ENCODE peak calls at places on chromosomes 5 and 9, in five cellular contexts. L is MM.1S, I is H9, W is neural progenitor cell, Z is fibroblast of lung. T is an unnamed sample.
A peak's percentile ranks its signal among the peaks of the same experiment; 100 is the strongest.

GRCh38 chr5:59562756-59563389 is 330.7 kb downstream of the PDE4D start:
- DNase-seq in L (peak; percentile 95), I (peak; percentile 55), W (peak; percentile 69), Z (peak; percentile 81), T (peak; percentile 59)

GRCh38 chr5:165783024-165783423 is 2277.6 kb downstream of the MAT2B start:
- DNase-seq in L (no peak), I (no peak), W (no peak), Z (no peak), T (no peak)

GRCh38 chr9:33198163-33198562 is 31.0 kb upstream of the B4GALT1 start:
- DNase-seq in L (no peak), I (no peak), W (no peak), Z (peak; percentile 66), T (no peak)

GRCh38 chr9:107698779-107699564 is 209.4 kb upstream of the KLF4 start:
- DNase-seq in L (no peak), I (no peak), W (no peak), Z (no peak), T (no peak)

GRCh38 chr9:136671646-136672430 is 9.1 kb downstream of the EGFL7 start:
- DNase-seq in L (no peak), I (peak; percentile 57), W (peak; percentile 74), Z (no peak), T (peak; percentile 58)

GRCh38 chr9:137141976-137142936 is 3.3 kb downstream of the GRIN1 start:
- DNase-seq in L (no peak), I (no peak), W (peak; percentile 0), Z (no peak), T (no peak)

GRCh38 chr9:121568541-121569265 is 69.1 kb upstream of the GGTA1 start:
- DNase-seq in L (no peak), I (no peak), W (no peak), Z (peak; percentile 49), T (no peak)

GRCh38 chr5:30392897-30393296 is 800.6 kb upstream of the CDH6 start:
- DNase-seq in L (peak; percentile 37), I (no peak), W (no peak), Z (no peak), T (no peak)

GRCh38 chr9:114687034-114687433 is 5.0 kb upstream of the TEX48 start:
- DNase-seq in L (no peak), I (no peak), W (no peak), Z (peak; percentile 72), T (no peak)

GRCh38 chr5:68225911-68226563 is 10.5 kb downstream of the PIK3R1 start:
- DNase-seq in L (no peak), I (no peak), W (no peak), Z (no peak), T (no peak)

GRCh38 chr9:33698267-33698666 is 97.1 kb upstream of the PRSS3 start:
- DNase-seq in L (no peak), I (no peak), W (no peak), Z (no peak), T (no peak)

GRCh38 chr9:75500479-75500878 is 390.0 kb upstream of the PCSK5 start:
- DNase-seq in L (no peak), I (no peak), W (no peak), Z (no peak), T (no peak)

GRCh38 chr9:124079176-124079925 is 67.8 kb downstream of the LHX2 start:
- DNase-seq in L (no peak), I (no peak), W (no peak), Z (peak; percentile 72), T (no peak)

GRCh38 chr5:7348168-7348802 is 47.7 kb upstream of the ADCY2 start:
- DNase-seq in L (no peak), I (no peak), W (peak; percentile 16), Z (no peak), T (no peak)

GRCh38 chr9:18587988-18588387 is 114.0 kb downstream of the ADAMTSL1 start:
- DNase-seq in L (no peak), I (no peak), W (no peak), Z (peak; percentile 88), T (no peak)

DNA sequence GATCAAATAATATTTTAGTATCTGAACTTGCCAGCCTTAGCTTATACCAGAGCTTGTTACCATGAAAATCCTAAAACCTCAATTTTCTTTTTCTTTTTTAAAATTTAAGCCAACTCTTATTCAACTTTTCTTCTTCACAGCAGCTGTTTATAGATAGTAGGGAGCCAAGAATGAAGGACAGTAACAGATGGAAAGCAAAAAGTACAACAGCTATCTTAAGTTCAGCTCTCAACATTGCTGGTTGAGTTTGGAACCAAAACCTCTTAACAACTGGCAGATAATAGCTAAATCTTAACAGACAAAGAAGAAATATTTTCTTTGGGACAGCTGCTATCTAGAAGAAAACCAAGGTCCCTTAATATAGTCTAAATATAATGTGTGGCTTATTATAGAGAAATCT is 74.7 kb downstream of the PJA2 start:
- DNase-seq in L (no peak), I (no peak), W (no peak), Z (no peak), T (no peak)
- H3K9ac ChIP-seq in L (no peak overlapping the region), I (no peak overlapping the region), W (no peak overlapping the region), Z (no peak overlapping the region), T (no peak overlapping the region)

DNA sequence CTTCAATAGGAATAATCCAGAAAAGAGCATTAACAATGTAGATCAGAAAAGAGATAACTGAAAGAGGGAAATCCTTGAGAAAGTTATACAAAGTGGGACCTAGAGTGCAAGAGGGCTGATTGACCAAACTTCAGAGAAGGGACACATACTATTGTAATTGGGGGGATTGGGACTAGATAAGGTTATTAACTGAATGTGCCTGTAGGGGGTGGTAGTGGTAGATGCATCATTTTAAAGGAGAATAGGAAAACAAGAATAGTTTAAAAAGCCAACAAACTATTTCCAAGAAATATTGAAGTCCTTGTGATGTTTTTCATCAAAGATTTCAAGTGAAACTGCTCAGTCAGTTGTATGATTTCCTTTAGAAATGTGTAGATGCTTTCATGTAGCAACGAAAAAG is 468.5 kb downstream of the TAF11L14 start:
- DNase-seq in L (no peak), I (no peak), W (peak; percentile 17), Z (no peak), T (no peak)
- H3K27ac ChIP-seq in L (no peak overlapping the region), I (no peak overlapping the region), W (no peak overlapping the region), Z (no peak overlapping the region), T (no peak overlapping the region)

GRCh38 chr9:77212801-77213200 is 35.5 kb downstream of the VPS13A start:
- DNase-seq in L (no peak), I (no peak), W (no peak), Z (no peak), T (no peak)

GRCh38 chr9:77218612-77219011 is 41.3 kb downstream of the VPS13A start:
- DNase-seq in L (no peak), I (no peak), W (no peak), Z (peak; percentile 79), T (no peak)

GRCh38 chr9:77211561-77211960 is 34.2 kb downstream of the VPS13A start:
- DNase-seq in L (no peak), I (no peak), W (no peak), Z (no peak), T (no peak)

GRCh38 chr9:77221431-77221830 is 44.1 kb downstream of the VPS13A start:
- DNase-seq in L (no peak), I (no peak), W (no peak), Z (peak; percentile 35), T (no peak)

DNA sequence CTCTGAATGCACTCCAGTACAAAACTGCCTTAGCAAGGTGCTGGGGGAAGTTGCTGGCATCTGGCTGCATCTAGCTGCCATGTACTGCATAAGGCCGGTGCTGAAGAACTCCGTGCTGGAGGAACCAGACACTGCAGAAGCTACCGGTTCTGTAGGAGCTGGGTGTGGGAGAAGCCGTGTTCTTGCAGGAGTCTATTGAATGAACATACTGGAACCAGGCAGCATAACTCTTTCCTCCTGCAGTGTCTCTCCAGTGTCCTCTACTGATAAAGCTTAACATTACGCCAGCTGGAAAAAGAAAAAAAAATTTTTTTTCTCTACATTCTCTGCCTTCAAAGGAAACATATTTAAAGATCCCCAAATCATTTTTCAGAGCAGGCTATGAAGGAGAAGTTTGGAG is 38.5 kb downstream of the VPS13A start:
- DNase-seq in L (no peak), I (no peak), W (no peak), Z (peak; percentile 8), T (no peak)
- TF ChIP-seq CTCF in L (no peak), I (peak; percentile 44), W (peak; percentile 36), Z (peak; percentile 48), T (peak; percentile 15)

GRCh38 chr5:99060306-99061261 is 131.8 kb upstream of the CHD1 start:
- DNase-seq in L (peak; percentile 76), I (peak; percentile 61), W (peak; percentile 71), Z (peak; percentile 94), T (peak; percentile 81)
- H3K9ac ChIP-seq in L (no peak overlapping the region), I (no peak overlapping the region), W (no peak overlapping the region), Z (no peak overlapping the region), T (no peak overlapping the region)

DNA sequence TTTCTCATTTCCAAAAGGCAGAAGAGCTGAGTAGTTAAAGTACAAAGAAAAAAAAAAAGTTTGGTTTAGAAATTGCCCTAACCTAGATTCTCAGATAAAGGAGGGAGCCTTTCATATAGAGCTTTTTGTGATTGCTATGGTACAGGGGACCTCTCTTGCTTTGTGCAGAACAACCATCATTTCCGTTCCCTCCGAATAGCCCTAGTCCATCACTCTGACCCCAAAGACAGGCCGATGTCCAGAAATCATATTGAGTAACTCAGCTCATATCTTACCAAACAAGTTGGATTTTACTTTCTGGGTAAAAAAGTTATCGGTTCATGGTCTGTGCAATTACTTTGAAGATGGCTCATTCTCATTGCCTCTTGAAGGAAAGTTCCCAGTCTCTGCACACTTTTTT is 36.7 kb upstream of the COL15A1 start:
- DNase-seq in L (no peak), I (no peak), W (no peak), Z (no peak), T (no peak)
- H3K27ac ChIP-seq in L (no peak overlapping the region), I (no peak overlapping the region), W (no peak overlapping the region), Z (peak overlapping the region; percentile 0), T (no peak overlapping the region)

GRCh38 chr5:147397616-147398015 is 112.3 kb downstream of the DPYSL3 start:
- DNase-seq in L (no peak), I (peak; percentile 60), W (peak; percentile 29), Z (no peak), T (no peak)
- TF ChIP-seq CTCF in L (peak; percentile 4), I (peak; percentile 65), W (peak; percentile 39), Z (no peak), T (no peak)

T was measured in DND-41.